ENCODE peak calls at places on chromosome X, in seven cellular contexts. One of them, this sample, is unnamed. For H3K36me3, the result is how much of the 10 kb centered on the place peaks cover.

GRCh38 chrX:38275615-38276014 is 51.7 kb downstream of the RPGR start:
- DNase-seq in HCT116: peak
- DNase-seq in K562: no peak
- DNase-seq in H1: no peak
- DNase-seq in HepG2: peak
- DNase-seq in SK-N-SH: no peak
- DNase-seq in GM12878: peak
- DNase-seq in this sample: no peak

GRCh38 chrX:68934421-68934820 is 105.6 kb downstream of the EFNB1 start:
- DNase-seq in HCT116: no peak
- DNase-seq in K562: no peak
- DNase-seq in H1: no peak
- DNase-seq in HepG2: no peak
- DNase-seq in SK-N-SH: no peak
- DNase-seq in GM12878: no peak
- DNase-seq in this sample: no peak

GRCh38 chrX:109774706-109775105 is 41.6 kb upstream of the ACSL4 start:
- DNase-seq in HCT116: no peak
- DNase-seq in K562: peak
- DNase-seq in H1: no peak
- DNase-seq in HepG2: peak
- DNase-seq in SK-N-SH: no peak
- DNase-seq in GM12878: peak
- DNase-seq in this sample: no peak

GRCh38 chrX:120334137-120334536 is 22.9 kb upstream of the TMEM255A start:
- DNase-seq in HCT116: no peak
- DNase-seq in K562: no peak
- DNase-seq in H1: no peak
- DNase-seq in HepG2: no peak
- DNase-seq in SK-N-SH: no peak
- DNase-seq in GM12878: no peak
- DNase-seq in this sample: no peak

GRCh38 chrX:100995469-100995868 is 26.0 kb downstream of the ARL13A start:
- DNase-seq in HCT116: peak
- DNase-seq in K562: peak
- DNase-seq in H1: no peak
- DNase-seq in HepG2: peak
- DNase-seq in SK-N-SH: no peak
- DNase-seq in GM12878: no peak
- DNase-seq in this sample: no peak

GRCh38 chrX:99800016-99800415 is 610.1 kb downstream of the PCDH19 start:
- DNase-seq in HCT116: no peak
- DNase-seq in K562: no peak
- DNase-seq in H1: no peak
- DNase-seq in HepG2: no peak
- DNase-seq in SK-N-SH: no peak
- DNase-seq in GM12878: no peak
- DNase-seq in this sample: no peak

GRCh38 chrX:53412441-53412840 is 10.0 kb downstream of the SMC1A start:
- DNase-seq in HCT116: no peak
- DNase-seq in K562: no peak
- DNase-seq in H1: no peak
- DNase-seq in HepG2: no peak
- DNase-seq in SK-N-SH: no peak
- DNase-seq in GM12878: no peak
- DNase-seq in this sample: no peak

GRCh38 chrX:103503163-103503852 is 16.0 kb downstream of the RAB40A start:
- DNase-seq in HCT116: no peak
- DNase-seq in K562: no peak
- DNase-seq in H1: no peak
- DNase-seq in HepG2: no peak
- DNase-seq in SK-N-SH: peak
- DNase-seq in GM12878: no peak
- DNase-seq in this sample: no peak

GRCh38 chrX:17737707-17738001 is 361 bp downstream of the SCML1 start:
- DNase-seq in HCT116: no peak
- DNase-seq in K562: no peak
- DNase-seq in H1: no peak
- DNase-seq in HepG2: no peak
- DNase-seq in SK-N-SH: no peak
- DNase-seq in GM12878: no peak
- DNase-seq in this sample: no peak

GRCh38 chrX:72238721-72239475 is at the start of gene ERCC6L:
- DNase-seq in HCT116: peak
- DNase-seq in K562: peak
- DNase-seq in H1: peak
- DNase-seq in HepG2: peak
- DNase-seq in SK-N-SH: peak
- DNase-seq in GM12878: peak
- DNase-seq in this sample: peak

GRCh38 chrX:75968293-75968692 is 183.2 kb upstream of the MAGEE2 start:
- DNase-seq in HCT116: peak
- DNase-seq in K562: no peak
- DNase-seq in H1: peak
- DNase-seq in HepG2: peak
- DNase-seq in SK-N-SH: no peak
- DNase-seq in GM12878: no peak
- DNase-seq in this sample: no peak

GRCh38 chrX:11533211-11533651 is 132.5 kb downstream of the ARHGAP6 start:
- DNase-seq in HCT116: peak
- DNase-seq in K562: peak
- DNase-seq in H1: no peak
- DNase-seq in HepG2: peak
- DNase-seq in SK-N-SH: peak
- DNase-seq in GM12878: peak
- DNase-seq in this sample: peak

DNA sequence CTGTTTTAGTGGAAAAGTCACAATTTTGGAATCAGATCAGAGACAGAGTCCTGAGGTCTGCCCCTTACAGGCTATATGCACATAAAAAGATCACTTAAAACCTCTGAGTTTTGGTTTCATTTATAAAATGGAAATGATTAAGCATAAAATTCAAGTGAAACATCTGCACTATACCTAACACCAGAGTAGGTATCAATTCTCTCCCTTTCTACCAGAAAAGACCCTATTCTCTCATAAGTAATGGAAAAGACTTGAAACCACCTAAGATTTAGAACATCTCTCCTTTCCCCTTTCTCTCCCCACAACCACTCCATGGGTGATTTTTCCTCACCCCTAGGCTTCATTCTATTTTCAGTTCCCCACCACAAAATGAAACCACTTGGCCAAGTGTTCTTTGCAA is 907 bp downstream of the LHFPL1 start:
- DNase-seq in HCT116: no peak
- DNase-seq in K562: no peak
- DNase-seq in H1: no peak
- DNase-seq in HepG2: no peak
- DNase-seq in SK-N-SH: no peak
- DNase-seq in GM12878: no peak
- DNase-seq in this sample: no peak
- TF ChIP-seq YY1 in HCT116: no peak
- TF ChIP-seq YY1 in K562: no peak
- TF ChIP-seq YY1 in H1: no peak
- TF ChIP-seq YY1 in HepG2: no peak
- TF ChIP-seq YY1 in SK-N-SH: no peak
- TF ChIP-seq YY1 in GM12878: no peak
- TF ChIP-seq YY1 in this sample: no peak

GRCh38 chrX:49246541-49246940 is 11.3 kb downstream of the CCDC22 start:
- DNase-seq in HCT116: no peak
- DNase-seq in K562: no peak
- DNase-seq in H1: no peak
- DNase-seq in HepG2: no peak
- DNase-seq in SK-N-SH: no peak
- DNase-seq in GM12878: no peak
- DNase-seq in this sample: no peak
- H3K36me3 ChIP-seq in HCT116: under half
- H3K36me3 ChIP-seq in K562: half or more
- H3K36me3 ChIP-seq in H1: under half
- H3K36me3 ChIP-seq in HepG2: under half
- H3K36me3 ChIP-seq in SK-N-SH: under half
- H3K36me3 ChIP-seq in GM12878: under half
- H3K36me3 ChIP-seq in this sample: half or more

GRCh38 chrX:16112428-16112827 is 10.9 kb upstream of the GRPR start:
- DNase-seq in HCT116: no peak
- DNase-seq in K562: no peak
- DNase-seq in H1: no peak
- DNase-seq in HepG2: no peak
- DNase-seq in SK-N-SH: no peak
- DNase-seq in GM12878: no peak
- DNase-seq in this sample: no peak
- TF ChIP-seq YY1 in HCT116: no peak
- TF ChIP-seq YY1 in K562: no peak
- TF ChIP-seq YY1 in H1: no peak
- TF ChIP-seq YY1 in HepG2: no peak
- TF ChIP-seq YY1 in SK-N-SH: no peak
- TF ChIP-seq YY1 in GM12878: no peak
- TF ChIP-seq YY1 in this sample: no peak

DNA sequence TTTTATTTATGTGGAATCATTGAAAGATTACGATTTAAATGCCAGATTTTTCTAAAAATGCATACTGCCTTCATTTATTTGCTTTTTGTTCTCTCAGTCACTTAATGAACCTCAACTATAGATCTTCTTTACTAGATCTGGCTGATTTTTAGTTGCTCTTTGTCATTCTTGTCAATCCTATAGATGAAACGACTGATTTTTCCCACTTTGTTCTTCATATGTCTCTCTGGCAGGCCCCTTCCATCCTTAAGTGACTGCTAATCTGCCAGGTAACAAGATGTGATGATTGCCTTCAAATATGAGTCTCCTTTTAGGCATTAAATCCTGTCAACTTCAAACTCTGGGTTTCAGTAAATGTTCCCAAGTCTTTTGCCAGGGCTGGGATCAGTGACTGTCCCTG is 61.0 kb downstream of the ALG13 start:
- DNase-seq in HCT116: no peak
- DNase-seq in K562: no peak
- DNase-seq in H1: no peak
- DNase-seq in HepG2: no peak
- DNase-seq in SK-N-SH: no peak
- DNase-seq in GM12878: no peak
- DNase-seq in this sample: no peak
- H3K36me3 ChIP-seq in HCT116: under half
- H3K36me3 ChIP-seq in K562: under half
- H3K36me3 ChIP-seq in H1: under half
- H3K36me3 ChIP-seq in HepG2: under half
- H3K36me3 ChIP-seq in SK-N-SH: half or more
- H3K36me3 ChIP-seq in GM12878: under half
- H3K36me3 ChIP-seq in this sample: under half

GRCh38 chrX:80806557-80806956 is 3.1 kb downstream of the BRWD3 start:
- DNase-seq in HCT116: no peak
- DNase-seq in K562: no peak
- DNase-seq in H1: no peak
- DNase-seq in HepG2: no peak
- DNase-seq in SK-N-SH: no peak
- DNase-seq in GM12878: no peak
- DNase-seq in this sample: no peak

GRCh38 chrX:80810365-80810978 is 795 bp upstream of the BRWD3 start:
- DNase-seq in HCT116: no peak
- DNase-seq in K562: no peak
- DNase-seq in H1: no peak
- DNase-seq in HepG2: no peak
- DNase-seq in SK-N-SH: no peak
- DNase-seq in GM12878: no peak
- DNase-seq in this sample: no peak

GRCh38 chrX:80808160-80808735 is 1.4 kb downstream of the BRWD3 start:
- DNase-seq in HCT116: peak
- DNase-seq in K562: peak
- DNase-seq in H1: no peak
- DNase-seq in HepG2: peak
- DNase-seq in SK-N-SH: peak
- DNase-seq in GM12878: peak
- DNase-seq in this sample: no peak

GRCh38 chrX:80807606-80808159 is 2.0 kb downstream of the BRWD3 start:
- DNase-seq in HCT116: no peak
- DNase-seq in K562: no peak
- DNase-seq in H1: no peak
- DNase-seq in HepG2: no peak
- DNase-seq in SK-N-SH: peak
- DNase-seq in GM12878: no peak
- DNase-seq in this sample: no peak

DNA sequence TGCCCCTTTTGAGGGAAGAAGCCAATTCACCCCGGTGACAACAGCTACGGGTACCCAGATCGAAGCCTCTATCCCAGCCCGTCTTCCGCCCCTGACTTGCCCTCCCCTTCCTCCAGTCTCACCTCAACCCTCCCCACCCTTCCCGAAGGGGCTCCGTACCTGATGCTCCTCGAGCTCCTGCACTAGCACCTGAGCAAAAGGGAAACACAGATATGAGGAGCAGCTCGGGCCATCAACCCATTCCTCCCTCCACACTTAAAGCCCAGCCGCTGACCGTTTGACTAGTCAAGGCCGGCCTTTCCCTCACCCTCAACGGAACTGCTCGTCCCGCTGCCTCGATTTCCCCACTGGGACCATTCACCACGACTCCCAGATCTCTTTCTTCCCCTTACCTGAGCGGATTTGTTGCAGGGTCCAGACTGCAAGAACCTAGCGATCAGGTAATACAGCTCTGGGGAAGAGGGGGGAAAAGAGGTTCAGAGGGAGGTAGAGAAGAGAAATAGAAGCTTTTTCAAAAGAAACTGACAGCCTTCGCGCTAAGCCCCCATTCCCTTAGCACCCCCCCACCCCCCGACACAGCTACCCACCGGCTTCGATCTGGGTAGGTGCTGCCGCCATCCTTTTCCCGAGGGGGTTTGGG is 703 bp downstream of the BRWD3 start:
- DNase-seq in HCT116: no peak
- DNase-seq in K562: no peak
- DNase-seq in H1: no peak
- DNase-seq in HepG2: no peak
- DNase-seq in SK-N-SH: peak
- DNase-seq in GM12878: no peak
- DNase-seq in this sample: no peak
- TF ChIP-seq YY1 in HCT116: no peak
- TF ChIP-seq YY1 in K562: no peak
- TF ChIP-seq YY1 in H1: no peak
- TF ChIP-seq YY1 in HepG2: no peak
- TF ChIP-seq YY1 in SK-N-SH: no peak
- TF ChIP-seq YY1 in GM12878: no peak
- TF ChIP-seq YY1 in this sample: no peak

This sample was measured in NT2/D1.